ENCODE peak calls at places on chromosome 7, in six cellular contexts. One of them, this sample, is unnamed.

GRCh38 chr7:74501298-74501697 is 47.6 kb downstream of the GTF2IRD1 start:
- DNase-seq in mammary epithelial cell: no peak
- DNase-seq in 8988T: no peak
- DNase-seq in anterior cingulate cortex: peak; percentile 51
- DNase-seq in pancreas: peak; percentile 85
- DNase-seq in hippocampal formation: no peak
- DNase-seq in this sample: no peak

GRCh38 chr7:106999023-106999422 is 45.5 kb upstream of the PRKAR2B start:
- DNase-seq in mammary epithelial cell: no peak
- DNase-seq in 8988T: no peak
- DNase-seq in anterior cingulate cortex: no peak
- DNase-seq in pancreas: no peak
- DNase-seq in hippocampal formation: no peak
- DNase-seq in this sample: no peak

GRCh38 chr7:42155836-42156540 is 81.0 kb downstream of the GLI3 start:
- DNase-seq in mammary epithelial cell: peak; percentile 68
- DNase-seq in 8988T: no peak
- DNase-seq in anterior cingulate cortex: no peak
- DNase-seq in pancreas: no peak
- DNase-seq in hippocampal formation: no peak
- DNase-seq in this sample: no peak

GRCh38 chr7:51645707-51646298 is 329.2 kb upstream of the COBL start:
- DNase-seq in mammary epithelial cell: no peak
- DNase-seq in 8988T: no peak
- DNase-seq in anterior cingulate cortex: no peak
- DNase-seq in pancreas: no peak
- DNase-seq in hippocampal formation: no peak
- DNase-seq in this sample: no peak

GRCh38 chr7:96273716-96274115 is 48.2 kb downstream of the SLC25A13 start:
- DNase-seq in mammary epithelial cell: no peak
- DNase-seq in 8988T: no peak
- DNase-seq in anterior cingulate cortex: no peak
- DNase-seq in pancreas: no peak
- DNase-seq in hippocampal formation: no peak
- DNase-seq in this sample: no peak

GRCh38 chr7:24922099-24922773 is 57.7 kb downstream of the OSBPL3 start:
- DNase-seq in mammary epithelial cell: no peak
- DNase-seq in 8988T: no peak
- DNase-seq in anterior cingulate cortex: no peak
- DNase-seq in pancreas: no peak
- DNase-seq in hippocampal formation: no peak
- DNase-seq in this sample: no peak

GRCh38 chr7:130182990-130183389 is 22.2 kb downstream of the TMEM209 start:
- DNase-seq in mammary epithelial cell: no peak
- DNase-seq in 8988T: no peak
- DNase-seq in anterior cingulate cortex: no peak
- DNase-seq in pancreas: no peak
- DNase-seq in hippocampal formation: no peak
- DNase-seq in this sample: no peak

GRCh38 chr7:66352071-66352470 is 146.9 kb downstream of the TPST1 start:
- DNase-seq in mammary epithelial cell: peak; percentile 76
- DNase-seq in 8988T: no peak
- DNase-seq in anterior cingulate cortex: no peak
- DNase-seq in pancreas: no peak
- DNase-seq in hippocampal formation: peak; percentile 21
- DNase-seq in this sample: no peak

GRCh38 chr7:119374436-119374835 is 898.5 kb upstream of the KCND2 start:
- DNase-seq in mammary epithelial cell: no peak
- DNase-seq in 8988T: no peak
- DNase-seq in anterior cingulate cortex: no peak
- DNase-seq in pancreas: no peak
- DNase-seq in hippocampal formation: no peak
- DNase-seq in this sample: no peak

GRCh38 chr7:48078470-48078869 is 10.6 kb upstream of the UPP1 start:
- DNase-seq in mammary epithelial cell: no peak
- DNase-seq in 8988T: no peak
- DNase-seq in anterior cingulate cortex: no peak
- DNase-seq in pancreas: no peak
- DNase-seq in hippocampal formation: no peak
- DNase-seq in this sample: no peak

GRCh38 chr7:24318326-24318725 is 34.3 kb downstream of the NPY start:
- DNase-seq in mammary epithelial cell: no peak
- DNase-seq in 8988T: peak; percentile 28
- DNase-seq in anterior cingulate cortex: no peak
- DNase-seq in pancreas: no peak
- DNase-seq in hippocampal formation: no peak
- DNase-seq in this sample: no peak